ENCODE peak calls at places on chromosome 9, in nine cellular contexts. Y is neural crest cell, S is AG09309, W is GM12878, O is uterus, D is RWPE1, G is progenitor cell of endocrine pancreas, U is brain microvascular endothelial cell, I is GM13977. Z is an unnamed sample.

GRCh38 chr9:79662553-79662956 is 90.8 kb downstream of the TLE4 start:
- DNase-seq in W (no peak), I (no peak), U (no peak), D (no peak), Y (peak; percentile 24), G (no peak), O (no peak), S (no peak), Z (no peak)

GRCh38 chr9:93575706-93576295 is 583 bp upstream of the PHF2 start:
- DNase-seq in D (peak; percentile 57), I (peak; percentile 78), G (no peak), W (no peak), U (no peak), S (no peak), O (peak; percentile 63), Y (no peak), Z (no peak)

GRCh38 chr9:70411930-70412677 is 2.4 kb downstream of the KLF9 start:
- DNase-seq in U (peak; percentile 75), G (no peak), O (peak; percentile 78), W (peak; percentile 51), S (no peak), I (peak; percentile 85), Y (no peak), D (peak; percentile 95), Z (no peak)

GRCh38 chr9:78408388-78408787 is 111.5 kb downstream of the PSAT1 start:
- DNase-seq in D (no peak), I (no peak), S (no peak), W (no peak), G (no peak), U (no peak), Y (no peak), O (no peak), Z (no peak)

GRCh38 chr9:20144255-20144654 is 355.4 kb upstream of the SLC24A2 start:
- DNase-seq in W (no peak), G (no peak), I (no peak), Y (no peak), S (no peak), O (no peak), U (peak; percentile 18), D (no peak), Z (no peak)

GRCh38 chr9:133194597-133194996 is 14.5 kb downstream of the OBP2B start:
- DNase-seq in W (no peak), S (no peak), O (no peak), D (no peak), Y (no peak), G (no peak), U (no peak), I (no peak), Z (no peak)

GRCh38 chr9:27329292-27329691 is 32.3 kb upstream of the EQTN start:
- DNase-seq in O (no peak), S (no peak), Y (no peak), G (no peak), D (no peak), W (no peak), U (no peak), I (no peak), Z (no peak)

GRCh38 chr9:28735943-28736342 is 1162.7 kb upstream of the C9orf72 start:
- DNase-seq in U (no peak), G (no peak), W (no peak), I (no peak), S (no peak), O (no peak), Y (no peak), D (peak; percentile 15), Z (no peak)

GRCh38 chr9:134329886-134330285 is 3.6 kb downstream of the RXRA start:
- DNase-seq in O (no peak), I (no peak), Y (no peak), S (no peak), W (no peak), D (peak; percentile 52), U (no peak), G (no peak), Z (no peak)

GRCh38 chr9:37798677-37799076 is 1.9 kb upstream of the DCAF10 start:
- DNase-seq in D (no peak), O (no peak), G (no peak), U (no peak), S (no peak), Y (no peak), W (no peak), I (no peak), Z (no peak)

GRCh38 chr9:109311731-109312130 is 9.1 kb downstream of the EPB41L4B start:
- DNase-seq in U (no peak), G (no peak), S (no peak), W (no peak), I (peak; percentile 71), Y (no peak), D (no peak), O (no peak), Z (no peak)

GRCh38 chr9:37430841-37431597 is 8.5 kb downstream of the GRHPR start:
- DNase-seq in U (no peak), G (no peak), O (no peak), Y (peak; percentile 33), D (no peak), I (no peak), S (no peak), W (no peak), Z (no peak)

GRCh38 chr9:109941771-109942170 is 161.8 kb downstream of the PALM2AKAP2 start:
- DNase-seq in W (no peak), U (no peak), G (no peak), O (no peak), D (no peak), Y (no peak), I (no peak), S (no peak), Z (no peak)

GRCh38 chr9:17725399-17726010 is 146.6 kb downstream of the SH3GL2 start:
- DNase-seq in W (no peak), Y (no peak), O (no peak), S (no peak), U (no peak), I (no peak), D (no peak), G (no peak), Z (no peak)

GRCh38 chr9:14221119-14221518 is 92.8 kb downstream of the NFIB start:
- DNase-seq in O (no peak), U (no peak), S (no peak), I (no peak), D (no peak), G (no peak), W (no peak), Y (no peak), Z (no peak)

GRCh38 chr9:128322342-128323191 is at the start of the genes COQ4 and TRUB2:
- DNase-seq in S (peak; percentile 67), O (peak; percentile 92), D (peak; percentile 98), U (peak; percentile 90), I (peak; percentile 97), G (peak; percentile 78), Y (peak; percentile 84), W (peak; percentile 82), Z (peak; percentile 90)
- TF ChIP-seq CTCF in S (peak; percentile 11), O (peak; percentile 25), D (no peak), U (no peak), I (no peak), G (no peak), Y (no peak), W (no peak), Z (no peak)

GRCh38 chr9:95190413-95190812 is 127.1 kb downstream of the FANCC start:
- DNase-seq in S (no peak), G (no peak), Y (no peak), U (no peak), D (no peak), O (no peak), W (no peak), I (no peak), Z (no peak)
- TF ChIP-seq CTCF in S (no peak), G (no peak), Y (no peak), U (no peak), D (no peak), O (no peak), W (no peak), I (no peak), Z (no peak)

DNA sequence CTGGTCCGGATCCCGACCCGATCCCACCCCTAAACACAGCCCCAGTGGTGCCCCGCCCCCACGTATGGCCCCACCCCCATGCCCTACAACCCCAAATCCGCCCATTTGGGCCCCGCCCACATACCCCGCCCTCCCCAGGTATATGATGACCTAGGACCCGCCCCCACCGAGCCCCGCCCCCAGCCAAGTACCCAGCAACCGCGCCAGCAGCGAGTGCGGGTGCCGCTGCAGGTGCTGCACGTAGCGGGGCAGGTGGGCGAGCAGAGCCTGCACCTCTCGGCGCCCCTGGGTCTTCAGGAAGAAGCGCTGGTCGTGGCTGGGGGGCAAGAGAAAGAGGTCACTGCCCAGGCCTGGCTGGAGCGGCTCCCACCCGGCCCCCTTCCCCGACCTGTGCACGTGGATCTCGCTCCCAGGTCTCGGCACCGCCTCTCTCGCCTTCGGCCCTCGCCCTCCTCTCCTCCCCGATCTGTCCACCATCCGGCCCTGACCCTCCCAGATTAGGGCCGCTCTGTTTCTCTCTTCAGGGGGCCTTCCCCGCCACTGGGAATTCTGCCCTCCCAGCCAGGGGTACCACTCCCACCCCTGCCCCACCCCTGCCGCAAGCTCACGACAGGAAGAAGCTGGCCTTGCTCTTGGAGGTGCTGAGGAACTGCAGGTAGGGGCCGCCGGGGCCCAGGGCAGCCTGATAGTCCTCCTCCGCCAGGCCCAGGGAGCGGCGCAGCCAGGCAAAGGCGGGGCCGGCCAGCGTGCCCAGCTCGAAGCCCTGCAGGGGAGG is 2.9 kb downstream of the PIP5KL1 start:
- DNase-seq in S (no peak), U (no peak), W (no peak), G (no peak), I (no peak), Y (no peak), O (no peak), D (peak; percentile 98), Z (no peak)
- TF ChIP-seq CTCF in S (no peak), U (no peak), W (no peak), G (no peak), I (no peak), Y (no peak), O (no peak), D (no peak), Z (no peak)

DNA sequence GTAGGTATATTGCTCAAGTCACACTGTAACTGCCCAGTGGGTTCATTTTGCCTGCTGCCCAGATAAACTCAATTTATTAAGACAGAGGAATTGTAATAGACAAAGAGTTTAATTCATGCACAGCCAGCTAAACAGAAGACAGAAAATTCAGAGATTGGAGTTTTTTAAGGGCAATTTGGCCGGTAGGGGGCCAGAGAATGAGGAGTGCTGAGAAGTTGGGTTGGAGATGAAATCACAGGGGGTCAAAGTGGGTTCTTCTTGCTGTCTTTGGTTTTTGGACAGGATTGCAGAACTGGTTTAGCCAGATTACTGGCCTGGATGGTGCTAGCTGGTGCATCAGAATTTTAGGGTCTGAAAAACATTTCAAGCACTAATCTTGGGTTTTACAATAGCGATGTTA is 20.7 kb upstream of the IL33 start:
- DNase-seq in S (no peak), W (no peak), G (no peak), Y (no peak), D (no peak), O (no peak), U (no peak), I (no peak), Z (no peak)
- TF ChIP-seq CTCF in S (peak; percentile 41), W (no peak), G (peak; percentile 36), Y (peak; percentile 55), D (no peak), O (no peak), U (peak; percentile 60), I (peak; percentile 21), Z (no peak)

GRCh38 chr9:83622814-83623633 is at the start of gene IDNK:
- DNase-seq in W (no peak), U (peak; percentile 14), D (peak; percentile 60), Y (peak; percentile 63), I (peak; percentile 81), O (peak; percentile 45), S (no peak), G (peak; percentile 40), Z (peak; percentile 48)
- TF ChIP-seq CTCF in W (no peak), U (no peak), D (no peak), Y (no peak), I (no peak), O (no peak), S (no peak), G (no peak), Z (no peak)